ENCODE peak calls at places on chromosomes 3 and 15, in six cellular contexts. I is HCT116, F is SK-N-SH, O is H1, P is HepG2, A is K562. L is an unnamed sample.

GRCh38 chr3:197337656-197338055 is 39.2 kb upstream of the DLG1 start:
- DNase-seq in I (no peak), F (no peak), O (no peak), P (no peak), A (no peak), L (no peak)

GRCh38 chr3:138068579-138069174 is 46.7 kb downstream of the DZIP1L start:
- DNase-seq in I (peak), F (peak), O (peak), P (peak), A (peak), L (peak)

GRCh38 chr3:57409471-57409870 is 117.0 kb upstream of the ASB14 start:
- DNase-seq in I (no peak), F (no peak), O (no peak), P (no peak), A (no peak), L (no peak)

GRCh38 chr3:106341090-106341489 is 472.3 kb upstream of the CBLB start:
- DNase-seq in I (no peak), F (peak), O (no peak), P (no peak), A (no peak), L (no peak)

GRCh38 chr3:11510001-11510760 is 133.5 kb downstream of the VGLL4 start:
- DNase-seq in I (no peak), F (peak), O (no peak), P (no peak), A (peak), L (no peak)

GRCh38 chr3:54630111-54630623 is 297.7 kb downstream of the LRTM1 start:
- DNase-seq in I (no peak), F (no peak), O (no peak), P (no peak), A (no peak), L (no peak)

GRCh38 chr3:132071043-132071442 is 36.2 kb upstream of the CPNE4 start:
- DNase-seq in I (no peak), F (no peak), O (no peak), P (no peak), A (no peak), L (no peak)

GRCh38 chr3:72974956-72975355 is 21.7 kb upstream of the PPP4R2 start:
- DNase-seq in I (no peak), F (no peak), O (no peak), P (no peak), A (no peak), L (no peak)

GRCh38 chr3:9280477-9281219 is 31.2 kb upstream of the SRGAP3 start:
- DNase-seq in I (no peak), F (peak), O (no peak), P (no peak), A (no peak), L (no peak)

GRCh38 chr15:41927516-41927915 is 33.7 kb upstream of the SPTBN5 start:
- DNase-seq in I (no peak), F (no peak), O (no peak), P (no peak), A (no peak), L (no peak)

GRCh38 chr3:195013411-195013810 is 257.5 kb downstream of the XXYLT1 start:
- DNase-seq in I (no peak), F (no peak), O (no peak), P (no peak), A (no peak), L (no peak)

GRCh38 chr3:165254812-165255211 is 58.6 kb upstream of the SLITRK3 start:
- DNase-seq in I (peak), F (peak), O (no peak), P (peak), A (no peak), L (no peak)

GRCh38 chr15:87682527-87682926 is 574.0 kb downstream of the NTRK3 start:
- DNase-seq in I (no peak), F (no peak), O (no peak), P (no peak), A (peak), L (no peak)

GRCh38 chr3:43290961-43291360 is 4.6 kb downstream of the SNRK start:
- DNase-seq in I (no peak), F (no peak), O (no peak), P (no peak), A (no peak), L (peak)

GRCh38 chr3:108891833-108892232 is 61.8 kb downstream of the GUCA1C start:
- DNase-seq in I (no peak), F (no peak), O (no peak), P (no peak), A (no peak), L (no peak)

GRCh38 chr3:55466526-55466925 is 20.6 kb downstream of the WNT5A start:
- DNase-seq in I (no peak), F (no peak), O (no peak), P (no peak), A (no peak), L (no peak)

GRCh38 chr15:58797505-58797904 is 26.4 kb downstream of the MINDY2 start:
- DNase-seq in I (no peak), F (no peak), O (no peak), P (no peak), A (no peak), L (no peak)

GRCh38 chr3:31361391-31362273 is 171.1 kb upstream of the STT3B start:
- DNase-seq in I (peak), F (no peak), O (no peak), P (no peak), A (no peak), L (no peak)

GRCh38 chr3:197117107-197117506 is 87.5 kb upstream of the MELTF start:
- DNase-seq in I (no peak), F (no peak), O (no peak), P (no peak), A (no peak), L (no peak)

GRCh38 chr3:139332092-139332491 is 11.7 kb upstream of the MRPS22 start:
- DNase-seq in I (no peak), F (no peak), O (no peak), P (no peak), A (peak), L (no peak)

GRCh38 chr3:143674100-143674968 is 173.9 kb downstream of the SLC9A9 start:
- DNase-seq in I (peak), F (peak), O (peak), P (peak), A (peak), L (peak)

GRCh38 chr3:13707456-13707855 is 158.5 kb downstream of the FBLN2 start:
- DNase-seq in I (no peak), F (no peak), O (no peak), P (no peak), A (no peak), L (no peak)

GRCh38 chr3:38168988-38169363 is 3.6 kb downstream of the OXSR1 start:
- DNase-seq in I (no peak), F (no peak), O (no peak), P (no peak), A (no peak), L (no peak)

GRCh38 chr3:149247025-149247710 is 25.5 kb upstream of the CP start:
- DNase-seq in I (no peak), F (no peak), O (no peak), P (no peak), A (no peak), L (peak)
- TF ChIP-seq MAX in I (no peak), F (no peak), O (no peak), P (no peak), A (no peak), L (no peak)

GRCh38 chr15:70093070-70093469 is 4.6 kb downstream of the TLE3 start:
- DNase-seq in I (no peak), F (no peak), O (no peak), P (peak), A (no peak), L (no peak)
- H3K27ac ChIP-seq in I (no peak), F (no peak), O (no peak), P (no peak), A (no peak), L (no peak)

GRCh38 chr15:64857421-64857820 is 15.7 kb downstream of the PLEKHO2 start:
- DNase-seq in I (no peak), F (no peak), O (no peak), P (no peak), A (no peak), L (no peak)

GRCh38 chr15:64856429-64857145 is 14.9 kb downstream of the PLEKHO2 start:
- DNase-seq in I (no peak), F (peak), O (no peak), P (peak), A (no peak), L (peak)

GRCh38 chr15:64854526-64854925 is 12.8 kb downstream of the PLEKHO2 start:
- DNase-seq in I (no peak), F (no peak), O (no peak), P (no peak), A (no peak), L (no peak)

GRCh38 chr15:64854041-64854440 is 12.3 kb downstream of the PLEKHO2 start:
- DNase-seq in I (no peak), F (no peak), O (no peak), P (no peak), A (no peak), L (no peak)

GRCh38 chr15:64855206-64856000 is 13.7 kb downstream of the PLEKHO2 start:
- DNase-seq in I (no peak), F (no peak), O (no peak), P (no peak), A (no peak), L (no peak)
- H3K9ac ChIP-seq in I (no peak), F (no peak), O (no peak), P (no peak), A (no peak), L (no peak)

DNA sequence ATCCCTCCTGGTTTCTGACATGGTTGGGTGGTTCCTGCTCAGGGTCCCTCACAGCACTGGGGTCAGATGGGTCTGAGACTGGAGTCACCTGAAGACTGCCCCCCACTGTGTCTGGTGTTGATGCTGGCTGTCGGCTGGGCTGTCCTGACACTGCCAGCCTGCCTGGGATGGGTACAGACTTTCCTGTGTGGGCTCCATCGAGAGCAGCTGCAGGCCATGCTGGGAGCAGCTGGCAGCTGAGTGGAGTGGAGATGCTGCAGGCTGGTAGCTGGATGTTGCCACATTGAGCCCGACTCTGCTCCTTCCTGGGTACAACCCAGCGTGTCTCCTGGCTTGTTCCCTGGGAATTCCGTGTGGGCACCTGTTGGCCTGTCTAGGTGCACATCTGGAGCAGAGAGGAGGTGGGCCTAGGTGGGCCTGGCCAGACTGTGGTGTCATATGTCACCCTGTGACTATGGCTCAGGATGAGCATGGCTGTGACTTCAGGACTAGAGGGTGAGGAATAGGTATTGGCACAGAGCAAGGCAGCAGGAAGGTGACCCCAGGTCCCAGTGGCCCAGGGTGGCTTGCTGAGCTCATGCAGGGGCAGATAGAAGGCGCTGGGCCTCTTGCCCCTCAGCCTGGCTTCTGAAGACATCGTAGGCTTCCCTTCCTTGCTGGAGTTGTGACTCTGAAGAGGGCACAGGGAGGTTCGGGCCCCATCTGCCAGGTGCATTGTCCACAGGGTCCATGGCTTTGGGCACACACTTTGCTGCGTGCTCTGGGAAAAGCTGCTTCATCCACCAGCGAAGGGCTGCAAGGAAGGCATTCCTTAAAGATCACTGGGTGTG is 40.0 kb upstream of the PRR23E start:
- DNase-seq in I (no peak), F (no peak), O (no peak), P (no peak), A (no peak), L (no peak)
- TF ChIP-seq MAX in I (no peak), F (no peak), O (no peak), P (no peak), A (no peak), L (no peak)

GRCh38 chr15:68479870-68480269 is 47.9 kb upstream of the ITGA11 start:
- DNase-seq in I (no peak), F (no peak), O (no peak), P (no peak), A (no peak), L (no peak)
- H3K27ac ChIP-seq in I (no peak), F (no peak), O (no peak), P (no peak), A (no peak), L (no peak)

DNA sequence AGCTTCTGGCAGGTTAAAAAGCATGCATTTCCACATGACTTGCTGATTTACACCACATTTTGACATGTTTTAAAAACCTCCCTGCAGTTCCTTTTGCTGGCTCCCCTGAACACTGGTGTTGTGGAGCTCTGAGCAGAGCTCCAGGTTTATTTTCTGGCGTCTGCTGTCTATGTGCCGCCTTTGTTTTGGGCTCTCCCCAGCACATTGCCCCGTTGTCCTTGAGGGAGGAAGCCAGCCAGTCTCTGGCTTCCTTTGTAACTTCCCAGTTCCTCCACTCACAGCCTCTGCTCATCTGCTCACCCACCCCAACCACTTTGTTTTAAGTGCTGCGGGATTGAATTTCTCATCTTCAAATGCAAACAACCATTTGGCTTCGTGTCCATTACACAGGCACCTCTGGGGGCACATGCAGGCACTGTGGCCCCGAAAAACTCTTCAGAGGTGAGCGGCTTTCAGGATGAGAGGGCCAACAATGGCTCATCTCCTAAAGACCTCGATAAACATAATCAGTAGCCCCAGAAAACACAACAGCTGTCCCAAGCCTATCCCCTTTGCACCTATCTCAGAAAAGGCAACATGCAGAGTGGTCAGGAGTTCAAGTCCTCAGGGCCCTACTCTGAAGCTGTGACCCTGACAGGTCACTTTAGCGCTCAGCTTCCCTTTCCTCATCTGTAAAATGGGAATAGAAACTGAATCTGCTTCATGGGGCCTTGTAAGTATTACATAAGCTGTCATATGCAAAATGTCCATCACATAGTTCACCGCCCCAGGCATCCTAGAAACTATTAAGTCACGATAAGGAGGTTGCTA is 1.4 kb upstream of the MEF2A start:
- DNase-seq in I (no peak), F (no peak), O (no peak), P (peak), A (peak), L (peak)
- H3K9ac ChIP-seq in I (no peak), F (no peak), O (no peak), P (peak), A (peak), L (no peak)

GRCh38 chr3:136792931-136793330 is 26.0 kb upstream of the SLC35G2 start:
- DNase-seq in I (no peak), F (no peak), O (no peak), P (no peak), A (no peak), L (no peak)
- TF ChIP-seq MAX in I (no peak), F (no peak), O (no peak), P (no peak), A (no peak), L (no peak)

DNA sequence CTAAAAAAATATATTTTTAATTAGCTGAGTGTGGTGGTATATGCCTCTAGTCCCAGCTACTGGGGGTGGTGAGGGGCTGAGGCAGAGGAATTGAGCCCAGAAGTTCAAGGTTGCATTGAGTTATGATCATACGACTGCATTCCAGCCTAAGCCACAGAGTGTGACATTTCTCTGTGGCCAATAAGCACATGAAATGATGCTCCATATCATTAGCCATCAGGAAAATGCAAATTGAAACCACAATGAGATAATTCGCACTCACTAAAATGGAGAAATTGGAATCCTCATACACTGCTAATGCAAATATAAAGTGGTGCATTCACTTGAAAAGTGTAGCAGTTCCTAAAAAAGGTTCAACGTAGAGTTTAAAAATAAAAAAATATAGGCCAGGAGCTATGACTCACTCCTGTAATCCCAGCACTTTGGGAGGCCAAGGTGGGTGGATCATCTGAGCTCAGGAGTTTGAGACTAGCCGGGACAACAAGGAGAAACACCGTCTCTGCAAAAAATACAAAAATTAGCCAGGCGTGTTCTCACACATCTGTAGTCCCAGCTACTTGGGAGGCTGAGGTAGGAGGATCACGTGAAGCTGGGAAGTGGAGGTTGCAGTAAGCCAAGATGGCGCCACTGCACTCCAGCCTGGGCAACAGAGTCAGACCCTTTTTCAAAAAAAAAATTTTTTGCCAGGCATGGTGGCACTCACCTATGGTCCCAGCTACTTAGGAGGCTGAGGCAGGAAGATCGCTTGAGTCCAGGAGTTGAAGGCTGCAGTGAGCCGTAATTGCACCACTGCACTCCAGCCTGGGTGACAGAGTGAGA is 35.2 kb downstream of the IFT122 start:
- DNase-seq in I (no peak), F (no peak), O (no peak), P (no peak), A (no peak), L (no peak)
- H3K27ac ChIP-seq in I (no peak), F (no peak), O (no peak), P (no peak), A (no peak), L (no peak)

GRCh38 chr3:190382082-190382481 is 5.9 kb upstream of the CLDN16 start:
- DNase-seq in I (no peak), F (no peak), O (no peak), P (no peak), A (no peak), L (no peak)

GRCh38 chr3:190384241-190384863 is 3.6 kb upstream of the CLDN16 start:
- DNase-seq in I (peak), F (no peak), O (no peak), P (peak), A (peak), L (peak)

GRCh38 chr3:190381356-190381940 is 6.5 kb upstream of the CLDN16 start:
- DNase-seq in I (no peak), F (no peak), O (no peak), P (no peak), A (no peak), L (no peak)

GRCh38 chr3:190387578-190388213 is at the start of gene CLDN16:
- DNase-seq in I (no peak), F (no peak), O (no peak), P (no peak), A (no peak), L (no peak)

DNA sequence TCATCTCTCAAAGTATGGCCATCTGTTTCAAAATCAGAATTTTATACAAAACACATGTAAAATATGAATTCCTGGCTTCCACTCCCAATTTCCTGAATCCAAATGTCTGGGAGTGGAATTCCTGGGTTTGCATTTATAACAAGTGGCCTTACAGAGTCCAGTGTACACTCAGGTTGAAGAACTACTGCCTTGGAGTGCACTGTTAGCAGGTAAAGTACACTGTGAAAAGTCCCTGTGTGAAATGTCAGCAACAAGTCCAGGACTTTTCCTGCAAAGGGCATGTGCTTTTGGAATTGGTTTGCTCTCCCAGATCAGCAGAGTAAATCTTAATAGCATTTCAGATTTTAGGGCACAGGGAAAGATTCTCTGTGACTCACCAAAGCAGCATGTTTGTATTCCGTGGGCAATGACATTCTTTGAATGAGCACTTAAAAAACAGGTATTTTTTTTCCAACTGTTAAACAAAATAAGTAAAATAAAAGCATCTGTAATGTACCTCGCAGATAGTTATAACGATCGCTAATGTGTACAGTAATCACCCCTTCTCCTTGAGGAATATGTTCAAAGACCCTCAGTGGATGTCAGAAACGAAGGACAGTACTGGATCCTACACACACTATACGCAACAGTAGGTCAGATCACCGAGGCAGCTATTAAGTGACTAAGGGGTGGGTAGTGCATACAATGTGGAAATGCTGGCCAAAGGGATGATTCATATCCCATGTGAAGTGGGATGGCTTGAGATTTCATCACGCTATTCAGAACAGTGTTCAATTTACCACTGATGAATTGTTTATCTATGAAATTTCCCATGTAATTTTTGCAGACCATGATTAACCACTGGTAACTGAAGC is 1.9 kb upstream of the CLDN16 start:
- DNase-seq in I (peak), F (no peak), O (no peak), P (peak), A (no peak), L (peak)
- H3K9ac ChIP-seq in I (no peak), F (no peak), O (no peak), P (no peak), A (no peak), L (peak)

L was measured in endothelial cell of umbilical vein.